ENCODE peak calls at places on chromosome 15, in nine cellular contexts. K is astrocyte of the cerebellum, A is PC-3, C is fibroblast of the aortic adventitia, Q is cardiac muscle cell, J is IMR-90, Z is BE2C, L is body of pancreas, R is BJ. M is an unnamed sample.

GRCh38 chr15:55700876-55701275 is 42.1 kb downstream of the PRTG start:
- DNase-seq in K (no peak), A (no peak), C (no peak), Q (no peak), J (no peak), Z (no peak), L (no peak), R (no peak), M (no peak)

GRCh38 chr15:85443593-85444328 is 63.4 kb downstream of the AKAP13 start:
- DNase-seq in K (no peak), A (peak), C (peak), Q (peak), J (peak), Z (no peak), L (peak), R (no peak), M (no peak)

GRCh38 chr15:80487884-80488283 is 83.7 kb downstream of the ARNT2 start:
- DNase-seq in K (no peak), A (no peak), C (no peak), Q (no peak), J (no peak), Z (no peak), L (no peak), R (no peak), M (peak)

GRCh38 chr15:70589221-70589620 is 174.1 kb downstream of the UACA start:
- DNase-seq in K (peak), A (no peak), C (peak), Q (no peak), J (peak), Z (no peak), L (no peak), R (peak), M (peak)

GRCh38 chr15:98599911-98600685 is 48.2 kb upstream of the IGF1R start:
- DNase-seq in K (no peak), A (no peak), C (peak), Q (no peak), J (peak), Z (no peak), L (peak), R (no peak), M (peak)

GRCh38 chr15:63089260-63090043 is 32.2 kb upstream of the LACTB start:
- DNase-seq in K (peak), A (peak), C (peak), Q (peak), J (peak), Z (peak), L (no peak), R (peak), M (peak)

GRCh38 chr15:57885435-57885834 is 178.9 kb downstream of the POLR2M start:
- DNase-seq in K (no peak), A (no peak), C (no peak), Q (no peak), J (no peak), Z (no peak), L (no peak), R (no peak), M (no peak)

GRCh38 chr15:35624881-35625280 is 78.9 kb upstream of the DPH6 start:
- DNase-seq in K (peak), A (no peak), C (peak), Q (no peak), J (peak), Z (no peak), L (no peak), R (peak), M (peak)

GRCh38 chr15:90419738-90420487 is 31.9 kb downstream of the IQGAP1 start:
- DNase-seq in K (peak), A (peak), C (peak), Q (no peak), J (peak), Z (no peak), L (no peak), R (peak), M (peak)

GRCh38 chr15:33442449-33442848 is 131.7 kb downstream of the RYR3 start:
- DNase-seq in K (no peak), A (no peak), C (no peak), Q (no peak), J (no peak), Z (no peak), L (no peak), R (no peak), M (no peak)

GRCh38 chr15:101497017-101497416 is 7.5 kb upstream of the PCSK6 start:
- DNase-seq in K (no peak), A (no peak), C (no peak), Q (no peak), J (no peak), Z (no peak), L (no peak), R (no peak), M (no peak)

GRCh38 chr15:98856540-98856907 is 151.1 kb downstream of the PGPEP1L start:
- DNase-seq in K (peak), A (peak), C (peak), Q (no peak), J (peak), Z (no peak), L (no peak), R (peak), M (peak)

DNA sequence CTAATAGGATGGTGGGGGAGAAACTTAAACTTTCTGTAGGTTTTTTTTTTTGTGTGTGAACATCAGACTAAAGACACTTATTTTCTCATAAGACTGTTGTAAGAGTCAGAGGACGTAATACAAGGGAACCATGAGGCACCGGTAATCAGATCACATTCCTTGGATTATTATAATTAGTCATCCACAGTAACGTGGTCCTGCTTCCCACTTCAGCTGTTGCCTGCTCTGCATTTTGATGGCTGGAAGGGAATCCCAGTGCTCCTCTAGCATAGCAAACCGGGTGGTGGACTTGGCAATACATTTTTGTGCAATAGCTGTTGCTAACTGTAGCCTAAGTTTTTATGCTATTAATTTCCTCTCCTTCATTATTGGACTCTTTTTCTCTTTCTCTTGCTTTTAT is 294.8 kb downstream of the NR2F2 start:
- DNase-seq in K (no peak), A (no peak), C (no peak), Q (no peak), J (no peak), Z (no peak), L (no peak), R (no peak), M (no peak)
- H3K4me3 ChIP-seq in K (no peak), A (no peak), C (no peak), Q (no peak), J (no peak), Z (no peak), L (no peak), R (no peak), M (no peak)

GRCh38 chr15:68658151-68658550 is 79.4 kb downstream of the CORO2B start:
- DNase-seq in K (no peak), A (no peak), C (no peak), Q (no peak), J (no peak), Z (no peak), L (no peak), R (no peak), M (no peak)

GRCh38 chr15:68654786-68655560 is 76.2 kb downstream of the CORO2B start:
- DNase-seq in K (no peak), A (no peak), C (no peak), Q (no peak), J (no peak), Z (no peak), L (no peak), R (no peak), M (no peak)

GRCh38 chr15:68655686-68656437 is 77.1 kb downstream of the CORO2B start:
- DNase-seq in K (no peak), A (no peak), C (no peak), Q (peak), J (no peak), Z (no peak), L (no peak), R (no peak), M (no peak)

GRCh38 chr15:68656438-68656739 is 77.6 kb downstream of the CORO2B start:
- DNase-seq in K (no peak), A (no peak), C (no peak), Q (no peak), J (no peak), Z (no peak), L (no peak), R (no peak), M (no peak)

GRCh38 chr15:68658641-68659358 is 80.0 kb downstream of the CORO2B start:
- DNase-seq in K (no peak), A (no peak), C (no peak), Q (peak), J (no peak), Z (no peak), L (no peak), R (no peak), M (no peak)
- TF ChIP-seq CTCF in K (peak), A (no peak), C (no peak), Q (no peak), J (no peak), Z (peak), L (no peak), R (no peak), M (no peak)

GRCh38 chr15:52150043-52150825 is 37.7 kb upstream of the BCL2L10 start:
- DNase-seq in K (no peak), A (no peak), C (no peak), Q (no peak), J (no peak), Z (no peak), L (no peak), R (no peak), M (no peak)
- H3K4me3 ChIP-seq in K (no peak), A (no peak), C (no peak), Q (no peak), J (no peak), Z (no peak), L (no peak), R (no peak), M (no peak)

DNA sequence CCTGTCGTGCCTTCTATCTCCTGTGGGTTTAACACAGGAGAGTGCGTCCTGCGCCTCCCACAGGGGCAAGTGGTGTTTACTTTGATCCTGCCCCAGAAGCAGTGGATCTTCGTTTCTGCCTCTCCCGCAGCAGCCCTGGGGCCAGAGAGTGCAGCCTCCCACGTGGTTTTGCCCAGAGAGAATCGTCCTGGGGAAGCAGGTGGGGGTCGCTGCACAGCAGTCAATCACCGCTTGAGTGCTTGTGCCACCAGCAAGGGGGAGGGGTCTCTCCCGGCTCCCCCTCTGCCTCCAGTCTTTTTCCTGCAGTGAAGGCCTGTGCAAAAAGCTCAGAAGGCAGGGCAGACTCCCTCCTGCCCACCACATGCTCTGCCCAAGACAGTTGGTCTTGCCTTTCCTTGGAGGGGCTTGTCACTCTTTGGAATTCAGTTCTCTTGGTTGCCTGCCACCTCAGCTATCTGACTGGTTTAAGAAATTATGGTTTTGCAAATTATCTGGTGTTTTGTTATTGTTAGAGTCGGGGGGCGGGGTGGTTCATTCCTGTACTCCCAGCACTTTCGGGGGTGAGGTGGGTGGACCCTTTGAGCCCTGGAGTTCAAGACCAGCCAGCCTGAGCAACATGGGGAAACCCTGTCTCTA is 26.9 kb downstream of the STOML1 start:
- DNase-seq in K (no peak), A (no peak), C (no peak), Q (peak), J (no peak), Z (no peak), L (no peak), R (no peak), M (no peak)
- TF ChIP-seq CTCF in K (no peak), A (peak), C (no peak), Q (no peak), J (no peak), Z (no peak), L (no peak), R (no peak), M (no peak)